ENCODE peak calls at places on chromosomes 11 and 22, in four cellular contexts. Q is pancreas, F is esophagus squamous epithelium, T is ascending aorta. E is an unnamed sample.

GRCh38 chr11:33695051-33695566 is 5.5 kb downstream of the C11orf91 start:
- DNase-seq in Q (peak; percentile 72), F (no peak), T (no peak), E (no peak)

GRCh38 chr11:65438257-65439151 is 15.9 kb downstream of the NEAT1 start:
- DNase-seq in Q (no peak), F (no peak), T (no peak), E (no peak)

GRCh38 chr11:77107950-77108349 is 5.3 kb downstream of the OMP start:
- DNase-seq in Q (peak; percentile 85), F (no peak), T (peak; percentile 22), E (no peak)

GRCh38 chr11:60972182-60973030 is 926 bp downstream of the CD6 start:
- DNase-seq in Q (no peak), F (no peak), T (no peak), E (no peak)

GRCh38 chr22:19889951-19890350 is 35.3 kb upstream of the GNB1L start:
- DNase-seq in Q (no peak), F (no peak), T (no peak), E (no peak)

GRCh38 chr11:35146711-35147110 is 7.7 kb downstream of the CD44 start:
- DNase-seq in Q (no peak), F (no peak), T (no peak), E (no peak)

GRCh38 chr11:35615911-35616900 is 2.1 kb upstream of the FJX1 start:
- DNase-seq in Q (no peak), F (no peak), T (no peak), E (no peak)

GRCh38 chr11:134647066-134647746 is 235.2 kb upstream of the B3GAT1 start:
- DNase-seq in Q (no peak), F (no peak), T (no peak), E (no peak)

GRCh38 chr11:20022363-20023081 is 137.8 kb downstream of the DBX1 start:
- DNase-seq in Q (peak; percentile 52), F (no peak), T (no peak), E (no peak)

GRCh38 chr11:72750086-72750485 is 2.1 kb downstream of the ARAP1 start:
- DNase-seq in Q (no peak), F (no peak), T (no peak), E (no peak)

GRCh38 chr22:40050258-40050657 is 55.5 kb downstream of the FAM83F start:
- DNase-seq in Q (no peak), F (no peak), T (no peak), E (peak; percentile 48)

GRCh38 chr22:40965936-40966557 is 14.9 kb downstream of the RBX1 start:
- DNase-seq in Q (no peak), F (no peak), T (no peak), E (no peak)

GRCh38 chr11:11387906-11388305 is 34.9 kb upstream of the CSNK2A3 start:
- DNase-seq in Q (no peak), F (no peak), T (no peak), E (no peak)

GRCh38 chr22:46574993-46575914 is 37.8 kb upstream of the CELSR1 start:
- DNase-seq in Q (peak; percentile 83), F (no peak), T (no peak), E (no peak)

GRCh38 chr22:38017272-38017920 is 33.0 kb upstream of the SOX10 start:
- DNase-seq in Q (peak; percentile 59), F (no peak), T (no peak), E (no peak)

GRCh38 chr22:25622011-25622410 is 57.5 kb downstream of the GRK3 start:
- DNase-seq in Q (peak; percentile 13), F (no peak), T (no peak), E (no peak)

GRCh38 chr11:65712633-65713076 is 603 bp downstream of the KAT5 start:
- DNase-seq in Q (no peak), F (no peak), T (no peak), E (no peak)

DNA sequence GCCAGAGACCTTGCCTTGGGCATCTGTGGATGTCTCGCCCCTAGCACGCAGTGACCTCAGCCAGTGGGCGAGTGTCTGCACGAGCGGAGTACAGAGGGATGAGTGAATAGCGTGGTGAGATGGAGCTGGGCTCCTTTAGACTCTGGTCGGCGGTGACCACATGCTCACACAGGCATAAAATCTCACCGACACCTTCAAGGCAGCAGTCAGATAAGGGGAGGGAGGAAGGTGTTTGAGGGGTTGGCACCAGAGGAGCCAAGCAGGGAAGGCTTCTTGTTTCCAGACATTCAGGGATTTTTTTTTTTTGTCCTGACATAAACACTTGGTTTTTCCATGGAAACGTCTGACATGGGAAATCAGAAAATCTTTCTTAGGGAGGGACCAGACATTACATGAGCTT is 35.8 kb downstream of the GRIK4 start:
- DNase-seq in Q (peak; percentile 22), F (no peak), T (no peak), E (no peak)
- H3K4me3 ChIP-seq in Q (no peak overlapping the region), F (no peak overlapping the region), T (no peak overlapping the region), E (no peak overlapping the region)

DNA sequence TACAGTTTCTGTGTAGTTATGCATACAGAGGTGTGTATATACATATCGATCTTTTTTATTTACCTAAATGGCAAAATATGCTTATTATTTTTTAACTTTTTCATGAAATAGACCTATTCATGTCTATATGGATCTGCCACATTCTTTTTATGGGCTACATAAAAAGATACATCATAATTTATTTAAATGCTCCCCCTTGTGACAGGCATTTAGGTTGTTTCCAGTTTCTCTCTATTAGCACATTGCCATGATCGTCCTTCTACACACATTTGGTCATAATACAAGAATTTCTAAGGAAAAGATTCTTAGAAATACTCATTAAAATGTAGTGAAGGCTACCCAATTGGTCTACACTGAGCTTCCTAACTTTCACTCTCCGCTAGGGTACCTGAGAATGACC is 1067.4 kb downstream of the OPCML start:
- DNase-seq in Q (no peak), F (no peak), T (no peak), E (no peak)
- TF ChIP-seq CTCF in Q (no peak), F (no peak), T (no peak), E (no peak)

DNA sequence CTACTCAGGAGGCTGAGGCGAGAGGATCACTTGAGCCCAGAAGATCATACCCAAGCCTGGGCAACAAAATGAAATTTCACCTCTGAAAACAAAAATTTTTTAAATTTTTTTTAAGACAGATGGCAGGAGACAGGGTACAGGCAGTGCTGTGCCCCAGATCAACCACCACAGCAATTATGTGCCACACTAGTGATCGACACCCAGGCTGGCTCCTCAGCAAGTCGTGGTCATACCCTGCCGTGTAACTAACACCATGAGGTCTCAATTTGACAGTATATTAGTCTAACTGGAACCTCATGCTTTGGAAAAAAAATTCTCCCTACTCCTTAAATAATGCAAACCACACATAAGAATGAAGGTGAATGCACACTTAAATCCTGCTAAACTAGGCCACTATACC is 8.3 kb downstream of the SF3A1 start:
- DNase-seq in Q (no peak), F (no peak), T (no peak), E (no peak)
- H3K36me3 ChIP-seq in Q (peaks cover 8% of the 10 kb centered on the region), F (peaks cover 98% of the 10 kb centered on the region), T (peaks cover 93% of the 10 kb centered on the region), E (peaks cover 42% of the 10 kb centered on the region)

DNA sequence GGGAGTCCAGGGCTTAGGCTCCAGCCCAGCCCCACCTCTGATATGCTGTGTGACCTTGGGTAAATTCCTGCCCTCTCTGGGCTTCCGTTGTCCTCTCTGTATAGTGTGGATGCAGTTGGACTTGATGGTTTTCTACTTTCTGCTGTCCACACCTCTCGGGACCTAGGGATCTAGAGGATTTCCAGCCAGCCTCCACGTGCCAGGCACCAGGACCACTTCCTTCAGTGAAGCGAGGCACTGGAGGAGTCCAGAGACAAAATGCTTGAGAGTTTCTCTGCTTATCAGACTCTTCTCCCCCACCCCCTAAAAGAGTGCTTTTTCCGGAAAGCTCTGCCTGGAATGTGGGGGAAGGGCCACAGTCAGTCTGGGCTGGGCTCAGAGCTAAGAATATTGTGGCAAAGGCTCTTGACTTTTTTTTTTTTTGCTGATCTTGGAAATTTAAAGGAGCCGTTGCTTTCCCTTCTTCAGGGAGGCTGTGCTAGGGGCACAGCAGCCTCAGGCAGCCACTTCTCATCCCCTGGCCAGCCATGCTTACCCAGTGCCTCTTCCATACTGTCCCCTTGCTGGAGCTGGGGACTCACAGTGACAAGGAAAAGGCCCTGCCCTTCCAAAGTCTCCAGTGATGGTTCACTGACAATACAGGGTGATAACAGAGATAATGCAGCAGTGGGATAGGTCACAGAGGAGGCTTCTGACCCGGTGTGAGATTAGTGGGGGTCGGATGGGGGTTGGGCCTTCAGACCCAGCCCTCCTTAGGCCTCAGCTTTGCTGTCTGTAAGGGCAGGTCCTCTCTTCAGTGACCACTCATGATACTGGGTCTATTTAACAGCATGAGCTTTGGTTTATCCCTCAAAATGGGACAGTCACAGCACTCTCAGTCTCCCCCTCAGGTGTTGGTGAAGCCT is 2.9 kb upstream of the SERPINH1 start:
- DNase-seq in Q (no peak), F (no peak), T (no peak), E (no peak)
- H3K4me3 ChIP-seq in Q (no peak overlapping the region), F (no peak overlapping the region), T (peak overlapping the region; percentile 25), E (no peak overlapping the region)

DNA sequence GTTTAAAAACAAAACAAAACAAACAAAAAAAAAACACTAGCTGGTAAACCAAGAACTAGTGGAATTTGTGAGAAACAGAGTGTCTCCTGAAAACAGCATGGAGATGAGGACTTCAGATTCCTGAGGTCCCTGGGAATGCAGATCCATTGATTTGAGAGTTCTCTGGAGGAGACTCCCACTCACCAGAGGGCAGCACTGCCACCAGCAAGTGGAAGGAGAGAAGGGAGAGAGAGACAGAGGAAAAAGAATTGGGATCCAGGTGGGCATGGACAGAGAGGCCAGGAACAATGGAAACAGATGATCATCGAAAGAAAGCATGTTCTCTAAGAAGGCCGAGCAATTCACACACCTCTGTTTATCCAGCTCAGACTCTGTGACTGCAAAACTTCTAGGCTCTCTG is 31.8 kb downstream of the ETS1 start:
- DNase-seq in Q (no peak), F (no peak), T (no peak), E (no peak)
- TF ChIP-seq CTCF in Q (no peak), F (peak; percentile 9), T (no peak), E (peak; percentile 32)

DNA sequence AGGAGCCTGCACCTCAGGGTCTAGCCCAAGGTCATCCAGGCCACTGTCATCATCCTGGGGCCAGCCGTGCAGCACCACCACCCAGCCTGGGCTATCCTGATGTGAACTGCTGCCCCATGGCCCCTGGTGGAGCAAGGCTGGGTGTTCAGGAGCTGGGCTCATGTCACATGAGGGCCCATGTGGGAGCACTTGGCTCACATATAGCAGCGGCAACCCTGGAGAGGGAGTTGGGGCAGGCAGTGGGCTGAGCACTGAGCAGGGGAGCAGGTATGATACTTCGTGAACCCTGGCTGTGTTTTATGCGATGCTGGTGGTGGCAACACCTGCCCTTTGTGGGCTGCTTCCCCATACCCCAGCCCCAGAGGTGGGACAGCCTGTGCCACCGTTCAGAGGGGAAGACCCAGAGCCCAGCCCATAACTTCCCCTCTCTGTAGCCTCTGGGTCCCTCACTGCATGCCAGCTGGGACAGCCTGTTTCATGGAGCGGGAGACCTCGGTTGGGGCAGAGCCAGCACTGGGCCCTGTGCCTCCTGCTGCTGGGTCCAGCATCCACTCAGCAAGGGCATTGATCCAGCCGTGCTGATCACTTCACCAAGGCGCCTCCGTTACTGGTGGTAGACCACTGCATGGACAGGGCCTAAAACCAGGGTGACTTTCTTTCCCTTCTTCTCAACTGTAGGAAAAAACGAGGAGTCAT is 62.5 kb upstream of the SUSD2 start:
- DNase-seq in Q (no peak), F (no peak), T (no peak), E (no peak)
- H3K36me3 ChIP-seq in Q (no peaks in the 10 kb centered on the region), F (peaks cover 100% of the 10 kb centered on the region), T (peaks cover 47% of the 10 kb centered on the region), E (peaks cover 44% of the 10 kb centered on the region)

GRCh38 chr11:69841170-69841858 is 22.1 kb upstream of the FGF3 start:
- DNase-seq in Q (no peak), F (no peak), T (no peak), E (no peak)
- H3K4me3 ChIP-seq in Q (no peak overlapping the region), F (no peak overlapping the region), T (no peak overlapping the region), E (no peak overlapping the region)

DNA sequence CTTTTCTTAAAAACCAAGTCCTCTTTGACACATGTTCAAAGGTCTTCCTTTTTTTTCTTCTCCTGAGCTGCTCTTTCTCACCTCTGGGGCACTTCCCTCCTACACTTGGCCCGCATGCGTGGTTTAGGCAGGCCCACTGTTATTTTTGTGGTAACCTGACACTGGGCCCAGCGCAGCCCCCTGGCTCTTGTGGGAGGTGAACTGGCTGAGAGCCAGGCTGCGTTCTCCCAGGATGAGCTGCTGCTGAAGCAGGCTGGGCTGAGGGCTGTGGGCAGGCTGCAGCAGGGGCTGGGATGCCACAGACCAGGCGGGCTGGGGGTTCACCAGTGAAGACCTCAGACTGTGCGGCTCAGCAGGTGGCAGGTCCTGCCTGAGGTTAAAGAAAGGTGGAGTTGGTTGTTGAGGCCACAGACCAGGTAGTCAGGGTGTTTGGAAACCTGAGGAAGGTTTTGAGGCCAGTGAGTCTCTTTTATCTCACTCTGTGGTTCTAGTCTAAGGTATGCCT is 72.4 kb downstream of the TEAD1 start:
- DNase-seq in Q (peak; percentile 31), F (no peak), T (no peak), E (no peak)
- TF ChIP-seq CTCF in Q (no peak), F (no peak), T (no peak), E (no peak)

E was measured in GM06990.